ENCODE peak calls at places on chromosomes 2 and 18, in six cellular contexts. Q is HCT116, V is stomach, M is HepG2, L is vagina, W is GM12891. J is an unnamed sample.

GRCh38 chr2:96152301-96153165 is 7.3 kb upstream of the DUSP2 start:
- DNase-seq in Q (no peak), V (no peak), M (no peak), L (no peak), W (no peak), J (peak)

GRCh38 chr2:238046871-238047270 is 13.9 kb upstream of the SCLY start:
- DNase-seq in Q (no peak), V (no peak), M (no peak), L (no peak), W (no peak), J (no peak)

GRCh38 chr2:178282075-178282474 is 87.8 kb downstream of the OSBPL6 start:
- DNase-seq in Q (no peak), V (no peak), M (no peak), L (no peak), W (no peak), J (peak)

GRCh38 chr2:220434365-220434764 is 806.9 kb downstream of the SLC4A3 start:
- DNase-seq in Q (no peak), V (no peak), M (no peak), L (no peak), W (no peak), J (no peak)

GRCh38 chr2:218271487-218271797 is 1.1 kb downstream of the PNKD start:
- DNase-seq in Q (no peak), V (no peak), M (no peak), L (no peak), W (no peak), J (peak)

GRCh38 chr2:98761267-98761781 is 30.4 kb upstream of the MGAT4A start:
- DNase-seq in Q (no peak), V (no peak), M (peak), L (no peak), W (no peak), J (no peak)

GRCh38 chr2:88038263-88039105 is 17.1 kb downstream of the KRCC1 start:
- DNase-seq in Q (no peak), V (no peak), M (peak), L (no peak), W (no peak), J (no peak)

GRCh38 chr2:163207706-163208370 is 369.3 kb upstream of the KCNH7 start:
- DNase-seq in Q (no peak), V (no peak), M (no peak), L (no peak), W (no peak), J (no peak)

GRCh38 chr2:39875182-39875913 is 96.3 kb upstream of the THUMPD2 start:
- DNase-seq in Q (no peak), V (no peak), M (no peak), L (no peak), W (no peak), J (peak)

GRCh38 chr2:122063716-122064115 is 308.3 kb downstream of the TSN start:
- DNase-seq in Q (no peak), V (no peak), M (no peak), L (no peak), W (no peak), J (no peak)

GRCh38 chr18:11762429-11762828 is 73.4 kb downstream of the GNAL start:
- DNase-seq in Q (no peak), V (no peak), M (no peak), L (no peak), W (no peak), J (no peak)

GRCh38 chr2:142130111-142131015 is 453 bp downstream of the LRP1B start:
- DNase-seq in Q (peak), V (peak), M (peak), L (no peak), W (no peak), J (peak)

GRCh38 chr2:6577960-6578359 is 287.7 kb downstream of the CMPK2 start:
- DNase-seq in Q (no peak), V (no peak), M (no peak), L (no peak), W (no peak), J (no peak)

GRCh38 chr2:159506179-159506578 is 110.2 kb downstream of the BAZ2B start:
- DNase-seq in Q (no peak), V (no peak), M (no peak), L (no peak), W (no peak), J (no peak)

GRCh38 chr2:37652199-37652640 is 19.2 kb downstream of the CDC42EP3 start:
- DNase-seq in Q (peak), V (no peak), M (no peak), L (no peak), W (no peak), J (no peak)

GRCh38 chr2:25104741-25105140 is 62.9 kb downstream of the EFR3B start:
- DNase-seq in Q (no peak), V (no peak), M (no peak), L (no peak), W (no peak), J (no peak)

GRCh38 chr18:26714739-26715138 is 150.8 kb downstream of the AQP4 start:
- DNase-seq in Q (no peak), V (no peak), M (no peak), L (no peak), W (no peak), J (no peak)

GRCh38 chr18:79599503-79599931 is 80.1 kb upstream of the CTDP1 start:
- DNase-seq in Q (no peak), V (no peak), M (no peak), L (no peak), W (no peak), J (peak)

GRCh38 chr2:112095654-112096053 is 40.6 kb downstream of the TMEM87B start:
- DNase-seq in Q (no peak), V (no peak), M (no peak), L (no peak), W (no peak), J (no peak)

GRCh38 chr2:26327291-26328272 is 18.4 kb upstream of the SELENOI start:
- DNase-seq in Q (no peak), V (no peak), M (no peak), L (no peak), W (no peak), J (no peak)

GRCh38 chr2:112944971-112945370 is 32.8 kb upstream of the IL36G start:
- DNase-seq in Q (no peak), V (no peak), M (no peak), L (no peak), W (no peak), J (no peak)

GRCh38 chr2:157837851-157838441 is 38.2 kb downstream of the ACVR1 start:
- DNase-seq in Q (no peak), V (no peak), M (peak), L (no peak), W (no peak), J (peak)

GRCh38 chr2:231926180-231926741 is at the start of gene NPPC:
- DNase-seq in Q (no peak), V (peak), M (peak), L (no peak), W (peak), J (no peak)

GRCh38 chr18:58235001-58235436 is 191.0 kb downstream of the NEDD4L start:
- DNase-seq in Q (no peak), V (no peak), M (peak), L (no peak), W (no peak), J (peak)

GRCh38 chr18:48166971-48167370 is 236.5 kb upstream of the SMAD2 start:
- DNase-seq in Q (no peak), V (peak), M (no peak), L (no peak), W (no peak), J (peak)

GRCh38 chr2:68287580-68288441 is 31.9 kb downstream of the CNRIP1 start:
- DNase-seq in Q (no peak), V (no peak), M (no peak), L (no peak), W (no peak), J (no peak)

GRCh38 chr2:200356794-200357472 is 50.4 kb downstream of the SPATS2L start:
- DNase-seq in Q (no peak), V (no peak), M (no peak), L (no peak), W (no peak), J (no peak)

GRCh38 chr2:102717308-102718018 is 44.4 kb upstream of the TMEM182 start:
- DNase-seq in Q (no peak), V (no peak), M (no peak), L (no peak), W (no peak), J (no peak)

GRCh38 chr2:27071277-27071989 is at the start of gene OST4:
- DNase-seq in Q (peak), V (peak), M (peak), L (no peak), W (peak), J (peak)

GRCh38 chr2:205768815-205769493 is 86.7 kb downstream of the NRP2 start:
- DNase-seq in Q (no peak), V (no peak), M (no peak), L (no peak), W (no peak), J (no peak)
- TF ChIP-seq POLR2AphosphoS5 in Q (no peak), V (no peak), M (no peak), L (no peak), W (no peak), J (peak)

DNA sequence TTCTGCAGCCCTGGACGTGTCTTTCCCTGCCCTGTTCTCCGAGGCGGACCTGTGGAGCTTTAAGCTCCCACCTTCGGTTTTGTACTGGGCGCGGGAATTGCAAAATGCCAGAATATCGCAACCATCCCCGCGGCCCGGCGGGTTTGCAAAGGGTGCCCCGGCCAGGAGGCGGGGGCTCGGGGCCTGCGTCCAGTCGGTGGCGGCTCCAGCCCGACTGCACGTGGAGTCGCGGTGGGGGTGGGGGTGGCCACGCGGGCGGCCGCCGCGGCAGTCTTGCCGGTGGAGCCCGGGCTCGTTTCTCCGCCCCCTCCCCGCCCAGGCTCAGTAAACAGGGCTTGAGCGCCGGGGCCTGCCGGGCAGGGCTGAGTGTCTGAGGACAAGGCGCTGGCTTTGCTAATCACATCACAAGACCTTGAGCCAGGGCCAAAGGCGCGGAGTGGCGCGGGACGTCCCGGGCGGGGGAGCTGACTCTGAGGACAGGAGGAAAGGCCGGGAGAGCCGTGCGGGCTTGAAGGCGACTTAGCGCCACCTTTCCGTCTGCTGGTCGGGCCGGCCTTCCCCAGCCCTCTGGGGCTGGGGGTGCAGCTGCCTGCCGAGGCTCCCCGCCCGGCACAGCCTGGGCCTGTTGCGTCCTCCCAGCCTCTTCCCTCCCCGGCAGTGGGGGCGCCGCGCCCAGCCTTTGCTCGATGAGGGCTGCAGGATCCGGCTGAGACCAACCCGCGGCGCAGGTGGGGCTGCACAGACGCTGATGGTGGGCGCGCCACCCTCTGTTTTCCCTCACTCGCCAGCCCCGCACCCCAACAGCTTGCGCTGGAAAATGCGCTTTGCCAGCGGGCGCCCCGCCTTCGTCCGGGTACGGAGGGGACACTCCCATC is 786 bp upstream of the ZFP36L2 start:
- DNase-seq in Q (peak), V (peak), M (peak), L (peak), W (no peak), J (peak)
- TF ChIP-seq POLR2AphosphoS5 in Q (peak), V (peak), M (peak), L (peak), W (no peak), J (peak)

DNA sequence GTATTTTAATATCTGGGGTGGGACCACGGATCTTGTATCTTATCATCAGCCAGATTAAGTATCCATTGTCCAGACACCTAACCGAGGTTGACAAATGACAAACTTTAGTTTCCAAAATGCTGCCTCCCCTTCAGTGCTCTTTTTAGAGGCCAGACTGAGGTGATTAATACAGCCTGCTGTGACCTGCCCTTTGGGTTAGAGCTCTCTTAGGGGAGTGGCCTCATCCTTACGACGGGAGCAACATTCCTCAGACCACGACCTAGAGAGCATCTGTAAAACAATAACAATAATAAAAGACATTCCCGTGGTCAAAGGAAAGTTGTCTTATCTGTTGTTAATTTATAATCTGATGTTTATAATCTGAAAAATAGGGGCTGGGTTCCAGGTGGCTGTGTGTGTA is 405.3 kb downstream of the LPIN1 start:
- DNase-seq in Q (no peak), V (no peak), M (no peak), L (no peak), W (no peak), J (no peak)
- TF ChIP-seq POLR2AphosphoS5 in Q (no peak), V (no peak), M (no peak), L (no peak), W (no peak), J (no peak)

GRCh38 chr18:13216092-13216582 is 2.4 kb upstream of the LDLRAD4 start:
- DNase-seq in Q (peak), V (peak), M (peak), L (no peak), W (no peak), J (peak)
- TF ChIP-seq POLR2AphosphoS5 in Q (no peak), V (no peak), M (no peak), L (peak), W (no peak), J (no peak)

GRCh38 chr2:174771136-174771535 is 6.9 kb upstream of the CHRNA1 start:
- DNase-seq in Q (no peak), V (no peak), M (no peak), L (no peak), W (no peak), J (no peak)
- TF ChIP-seq POLR2AphosphoS5 in Q (no peak), V (no peak), M (no peak), L (no peak), W (no peak), J (no peak)

J was measured in transverse colon.